ENCODE peak calls at places on chromosomes 3 and 15, in ten cellular contexts. A is AG04450, T is cardiac muscle cell, N is A549, X is RWPE2, O is left ventricle myocardium inferior, M is OCI-LY7, C is lower lobe of right lung, Y is body of pancreas, R is pancreas. S is an unnamed sample. For H3K9me3, the result is how much of the 10 kb centered on the place peaks cover.

GRCh38 chr3:30495172-30496124 is 111.0 kb upstream of the TGFBR2 start:
- DNase-seq in N (no peak), R (no peak), C (no peak), T (no peak), X (no peak), A (no peak), Y (no peak), O (no peak), M (no peak), S (peak)

GRCh38 chr15:62344806-62345539 is 179.9 kb upstream of the C2CD4B start:
- DNase-seq in O (no peak), T (peak), Y (peak), M (peak), X (peak), R (peak), A (peak), C (no peak), N (peak), S (peak)

GRCh38 chr3:87206070-87206469 is 21.0 kb upstream of the CHMP2B start:
- DNase-seq in T (no peak), Y (no peak), O (no peak), N (peak), A (peak), X (no peak), C (no peak), M (no peak), R (no peak), S (no peak)

GRCh38 chr3:195270350-195271115 is 426 bp downstream of the XXYLT1 start:
- DNase-seq in Y (peak), N (peak), A (no peak), M (peak), O (no peak), R (peak), C (no peak), X (peak), T (peak), S (peak)

GRCh38 chr3:172246107-172246870 is 202.0 kb downstream of the GHSR start:
- DNase-seq in X (no peak), Y (peak), C (no peak), A (no peak), R (no peak), T (no peak), O (no peak), N (no peak), M (no peak), S (no peak)

GRCh38 chr3:183275418-183275817 is 22.4 kb downstream of the B3GNT5 start:
- DNase-seq in A (no peak), R (no peak), O (no peak), M (peak), C (no peak), N (no peak), Y (peak), X (no peak), T (no peak), S (peak)

GRCh38 chr3:178966299-178967183 is 105.1 kb downstream of the ZMAT3 start:
- DNase-seq in N (no peak), O (peak), M (peak), T (peak), C (no peak), A (no peak), R (no peak), Y (peak), X (no peak), S (peak)

GRCh38 chr3:123843668-123844067 is 40.5 kb downstream of the MYLK start:
- DNase-seq in T (no peak), A (no peak), R (no peak), C (no peak), Y (no peak), O (no peak), X (no peak), N (no peak), M (no peak), S (no peak)

GRCh38 chr3:62070891-62071290 is 302.5 kb downstream of the FEZF2 start:
- DNase-seq in N (no peak), A (no peak), T (no peak), C (no peak), R (no peak), O (no peak), X (no peak), Y (no peak), M (no peak), S (no peak)

GRCh38 chr15:21270474-21270873 is 169.8 kb downstream of the POTEB3 start:
- DNase-seq in M (no peak), C (peak), X (no peak), N (no peak), A (no peak), T (no peak), R (no peak), Y (no peak), O (no peak), S (peak)

GRCh38 chr15:21267686-21268395 is 172.5 kb downstream of the POTEB3 start:
- DNase-seq in T (no peak), M (no peak), Y (no peak), X (no peak), N (no peak), O (no peak), R (no peak), A (no peak), C (no peak), S (peak)

GRCh38 chr15:21267231-21267630 is 173.1 kb downstream of the POTEB3 start:
- DNase-seq in T (no peak), N (no peak), Y (no peak), O (no peak), M (no peak), A (no peak), X (no peak), R (no peak), C (no peak), S (no peak)

DNA sequence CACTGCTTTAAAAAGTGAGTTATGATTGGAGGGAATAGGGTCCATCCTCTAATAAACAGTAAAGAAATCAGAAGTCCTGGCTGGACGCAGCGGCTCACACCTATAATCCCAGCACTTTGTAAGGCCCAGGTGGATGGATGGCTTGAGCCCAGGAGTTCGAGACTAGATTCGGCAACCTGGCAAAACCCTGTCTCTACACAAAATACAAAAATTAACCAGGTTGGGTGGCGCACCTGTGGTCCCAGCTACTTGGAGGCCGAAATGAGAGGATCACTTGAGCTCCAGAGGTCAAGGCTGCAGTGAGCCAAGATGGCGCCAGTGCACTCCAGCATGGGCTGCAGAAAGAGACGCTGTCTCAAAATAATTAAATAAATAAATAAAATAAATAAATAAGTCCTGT is 171.2 kb downstream of the POTEB3 start:
- DNase-seq in C (peak), M (no peak), A (no peak), N (no peak), X (no peak), Y (no peak), R (no peak), O (no peak), T (no peak), S (no peak)
- H3K9me3 ChIP-seq in C (under half), M (under half), A (under half), N (under half), X (under half), Y (under half), R (under half), O (under half), T (under half), S (under half)

GRCh38 chr3:147406255-147407023 is at the start of gene ZIC4:
- DNase-seq in N (no peak), Y (no peak), X (no peak), C (no peak), O (no peak), R (no peak), A (no peak), T (no peak), M (no peak), S (no peak)
- H3K9me3 ChIP-seq in N (under half), Y (under half), X (under half), C (under half), O (under half), R (under half), A (under half), T (under half), M (under half), S (under half)

DNA sequence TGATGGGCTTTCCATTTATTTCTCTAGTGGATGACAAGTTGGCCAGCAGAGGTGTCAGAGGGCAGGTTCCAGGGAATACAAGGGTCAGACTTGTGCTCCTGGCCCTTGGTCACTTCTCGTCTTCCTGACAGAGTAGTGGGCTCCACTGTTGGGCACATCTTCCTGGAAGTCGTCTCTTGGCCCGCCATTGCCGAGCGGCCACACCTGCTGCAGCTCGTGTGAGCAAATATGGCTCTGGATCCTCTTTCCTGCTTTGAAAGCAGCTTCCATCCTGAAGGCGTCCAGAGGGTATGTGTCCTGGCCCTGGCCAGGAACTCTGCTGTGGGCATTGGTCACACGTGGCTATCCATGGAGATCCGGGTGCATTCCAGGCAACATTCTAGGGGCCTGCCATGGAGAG is 100.2 kb downstream of the SNRPN start:
- DNase-seq in A (no peak), C (no peak), X (no peak), R (no peak), M (no peak), Y (no peak), N (no peak), O (no peak), T (no peak), S (no peak)
- H3K9me3 ChIP-seq in A (half or more), C (half or more), X (half or more), R (under half), M (under half), Y (half or more), N (half or more), O (half or more), T (under half), S (under half)

GRCh38 chr3:7934362-7934761 is 567.3 kb upstream of the LMCD1 start:
- DNase-seq in N (no peak), A (no peak), R (no peak), C (no peak), T (no peak), Y (no peak), M (no peak), O (no peak), X (no peak), S (no peak)
- H3K9me3 ChIP-seq in N (under half), A (under half), R (under half), C (under half), T (under half), Y (under half), M (under half), O (under half), X (under half), S (under half)

DNA sequence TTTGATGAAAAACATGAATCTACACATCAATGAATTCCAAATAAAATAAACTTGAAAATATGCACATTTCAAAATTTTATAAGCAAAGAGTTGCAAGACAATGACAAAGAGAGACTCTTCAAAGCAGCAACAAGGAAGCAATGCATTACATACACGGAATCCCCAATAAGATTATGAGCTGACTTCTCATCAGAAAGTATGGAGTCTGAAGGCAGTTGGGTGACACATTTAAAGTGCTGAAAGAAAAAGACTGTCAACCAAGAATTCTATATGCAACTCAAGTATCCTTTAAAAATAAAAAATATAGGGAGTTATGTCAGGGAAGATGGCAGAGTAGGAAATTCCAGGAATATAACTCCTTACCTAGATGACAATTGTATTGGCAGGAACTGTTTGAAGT is 46.5 kb upstream of the PRSS50 start:
- DNase-seq in T (no peak), X (no peak), C (no peak), A (no peak), R (no peak), M (no peak), N (no peak), Y (no peak), O (no peak), S (no peak)
- H3K9me3 ChIP-seq in T (under half), X (under half), C (under half), A (under half), R (under half), M (under half), N (under half), Y (under half), O (half or more), S (under half)

DNA sequence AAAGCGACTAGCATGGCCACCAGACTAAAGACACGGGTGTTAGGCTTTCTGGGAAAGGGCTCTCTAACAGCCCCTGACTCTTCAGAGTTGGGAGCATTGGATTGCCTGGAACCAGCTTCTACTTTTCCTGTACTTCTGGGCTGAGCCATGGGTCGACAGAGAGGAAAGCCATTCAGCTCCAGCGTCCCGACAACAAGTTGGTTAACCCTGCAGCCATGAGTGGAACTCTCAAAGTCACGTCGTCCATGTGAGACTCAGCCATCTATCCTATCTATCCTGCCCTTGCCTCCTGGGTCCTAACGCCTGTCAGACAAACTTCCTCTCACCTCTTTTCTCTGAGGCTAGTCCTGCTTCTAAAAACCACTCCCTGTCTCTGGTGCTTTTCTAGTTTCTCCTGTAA is 32.6 kb upstream of the TBC1D5 start:
- DNase-seq in T (no peak), C (no peak), R (no peak), Y (no peak), N (no peak), A (no peak), M (no peak), O (no peak), X (no peak), S (peak)
- H3K9me3 ChIP-seq in T (under half), C (under half), R (under half), Y (under half), N (under half), A (under half), M (under half), O (under half), X (under half), S (under half)

DNA sequence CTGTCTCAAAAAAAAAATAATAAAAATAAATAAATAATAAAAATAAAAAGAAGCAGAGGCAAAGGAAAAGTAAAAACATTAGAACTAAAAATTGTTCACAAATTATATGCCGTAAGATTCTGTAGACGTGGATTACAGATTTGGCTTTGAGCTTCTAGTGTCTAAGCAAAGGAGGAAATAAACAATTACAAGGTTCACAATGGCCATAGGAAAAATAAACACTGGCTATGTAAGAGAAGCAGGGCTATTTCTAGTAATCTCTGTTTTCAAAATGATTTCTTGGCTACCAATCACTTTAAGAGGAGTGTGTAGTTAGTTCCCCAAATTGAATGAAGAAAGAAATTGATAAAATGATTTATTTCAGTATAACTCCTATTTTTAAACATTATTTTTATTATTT is 54.5 kb downstream of the TMEM41A start:
- DNase-seq in X (no peak), N (no peak), T (no peak), Y (no peak), O (no peak), M (no peak), A (no peak), C (no peak), R (no peak), S (no peak)
- H3K9me3 ChIP-seq in X (under half), N (under half), T (under half), Y (under half), O (under half), M (under half), A (under half), C (under half), R (under half), S (under half)

GRCh38 chr3:115704661-115705338 is 81.5 kb downstream of the GAP43 start:
- DNase-seq in R (no peak), A (no peak), N (no peak), T (no peak), M (no peak), O (no peak), X (no peak), Y (no peak), C (no peak), S (no peak)
- H3K9me3 ChIP-seq in R (under half), A (under half), N (under half), T (under half), M (under half), O (under half), X (under half), Y (under half), C (under half), S (under half)

GRCh38 chr15:25088261-25088790 is 133.5 kb downstream of the SNRPN start:
- DNase-seq in Y (no peak), A (no peak), X (no peak), O (no peak), M (no peak), T (no peak), N (no peak), C (no peak), R (no peak), S (no peak)

GRCh38 chr15:25091421-25092158 is 136.8 kb downstream of the SNRPN start:
- DNase-seq in N (no peak), X (peak), T (no peak), O (no peak), R (no peak), Y (no peak), M (no peak), C (no peak), A (no peak), S (no peak)

GRCh38 chr15:25090073-25090733 is 135.4 kb downstream of the SNRPN start:
- DNase-seq in A (no peak), M (no peak), Y (no peak), X (peak), O (no peak), C (no peak), R (no peak), N (no peak), T (no peak), S (no peak)

GRCh38 chr15:25087137-25087536 is 132.3 kb downstream of the SNRPN start:
- DNase-seq in X (peak), N (no peak), R (no peak), Y (no peak), C (no peak), O (no peak), A (no peak), T (no peak), M (no peak), S (no peak)

DNA sequence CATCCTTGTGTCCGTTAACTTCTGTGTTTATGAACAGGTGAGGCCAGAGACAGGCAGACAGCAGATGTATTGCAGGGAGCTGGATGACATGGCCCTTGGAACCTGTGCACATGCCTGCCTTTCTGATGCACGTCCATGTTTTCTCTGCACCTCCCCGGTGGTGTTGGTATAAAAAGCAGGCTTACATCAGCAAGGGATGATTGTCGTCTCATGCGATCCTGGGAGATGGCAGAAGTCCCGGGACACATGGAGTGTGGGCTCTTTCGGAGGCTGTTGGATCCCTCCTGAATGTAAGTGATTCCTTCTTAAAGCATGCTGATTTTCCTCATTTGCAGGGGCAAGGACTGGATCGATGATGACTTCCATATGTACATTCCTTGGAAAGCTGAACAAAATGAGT is 134.8 kb downstream of the SNRPN start:
- DNase-seq in N (no peak), X (peak), Y (no peak), T (no peak), C (no peak), O (no peak), M (no peak), R (no peak), A (no peak), S (no peak)
- H3K9me3 ChIP-seq in N (under half), X (under half), Y (half or more), T (under half), C (half or more), O (half or more), M (under half), R (under half), A (half or more), S (under half)

GRCh38 chr3:107224001-107224596 is 153.1 kb upstream of the CCDC54 start:
- DNase-seq in M (no peak), R (no peak), Y (no peak), O (no peak), T (no peak), N (no peak), X (no peak), C (no peak), A (no peak), S (no peak)
- H3K9me3 ChIP-seq in M (under half), R (under half), Y (under half), O (under half), T (under half), N (under half), X (under half), C (under half), A (under half), S (under half)

S was measured in SJCRH30.